ENCODE peak calls at places on chromosomes 16 and 17, in four cellular contexts. H is cardiac fibroblast, J is Peyer's patch, T is PC-3. K is an unnamed sample.

GRCh38 chr16:3020604-3021448 is 658 bp downstream of the TNFRSF12A start:
- DNase-seq in H (peak), J (peak), T (peak), K (peak)

GRCh38 chr17:31003225-31003866 is 32.5 kb downstream of the RNF135 start:
- DNase-seq in H (no peak), J (no peak), T (no peak), K (no peak)

GRCh38 chr17:3647769-3648540 is 11.4 kb downstream of the CTNS start:
- DNase-seq in H (peak), J (peak), T (peak), K (peak)

GRCh38 chr16:3654249-3654991 is at the start of gene DNASE1:
- DNase-seq in H (peak), J (peak), T (peak), K (peak)

GRCh38 chr17:60102632-60103047 is 23.9 kb upstream of the HEATR6 start:
- DNase-seq in H (peak), J (no peak), T (no peak), K (peak)

GRCh38 chr16:78551487-78552085 is 452.1 kb downstream of the WWOX start:
- DNase-seq in H (no peak), J (no peak), T (no peak), K (no peak)

GRCh38 chr17:17236295-17237025 is 508 bp downstream of the FLCN start:
- DNase-seq in H (peak), J (peak), T (peak), K (peak)

GRCh38 chr17:60390881-60391418 is 983 bp downstream of the USP32 start:
- DNase-seq in H (peak), J (peak), T (peak), K (peak)

GRCh38 chr17:77963441-77963840 is 4.9 kb downstream of the TNRC6C start:
- DNase-seq in H (peak), J (no peak), T (no peak), K (peak)

GRCh38 chr17:35448214-35448898 is at the start of gene SLFN13:
- DNase-seq in H (peak), J (peak), T (peak), K (peak)

GRCh38 chr16:57367111-57367752 is 5.1 kb upstream of the CX3CL1 start:
- DNase-seq in H (peak), J (no peak), T (peak), K (peak)

GRCh38 chr16:55487048-55487803 is 8.2 kb downstream of the MMP2 start:
- DNase-seq in H (peak), J (no peak), T (no peak), K (no peak)

GRCh38 chr16:54281535-54282201 is 4.9 kb downstream of the IRX3 start:
- DNase-seq in H (no peak), J (no peak), T (no peak), K (no peak)

GRCh38 chr17:47970725-47971511 is at the start of gene CDK5RAP3:
- DNase-seq in H (peak), J (peak), T (peak), K (peak)

GRCh38 chr16:52171481-52171880 is 375.5 kb downstream of the TOX3 start:
- DNase-seq in H (no peak), J (no peak), T (no peak), K (no peak)

GRCh38 chr17:40820228-40820838 is 2.1 kb downstream of the KRT10 start:
- DNase-seq in H (no peak), J (no peak), T (no peak), K (no peak)

GRCh38 chr17:13874817-13875216 is 194.5 kb upstream of the COX10 start:
- DNase-seq in H (no peak), J (no peak), T (no peak), K (no peak)

GRCh38 chr16:81697321-81697885 is 81.7 kb upstream of the PLCG2 start:
- DNase-seq in H (peak), J (peak), T (peak), K (peak)

GRCh38 chr17:68840073-68840472 is 115.1 kb downstream of the ABCA8 start:
- DNase-seq in H (no peak), J (no peak), T (no peak), K (no peak)

GRCh38 chr16:4801962-4802658 is at the start of gene ROGDI:
- DNase-seq in H (peak), J (peak), T (peak), K (peak)

GRCh38 chr17:14510136-14510535 is 209.3 kb downstream of the HS3ST3B1 start:
- DNase-seq in H (no peak), J (no peak), T (no peak), K (no peak)

GRCh38 chr17:39809221-39809620 is 54.9 kb downstream of the IKZF3 start:
- DNase-seq in H (no peak), J (no peak), T (no peak), K (no peak)

GRCh38 chr17:81514735-81515529 is 2.3 kb upstream of the ACTG1 start:
- DNase-seq in H (peak), J (peak), T (peak), K (peak)

GRCh38 chr17:64978138-64978537 is 58.9 kb upstream of the LRRC37A3 start:
- DNase-seq in H (no peak), J (no peak), T (no peak), K (no peak)

GRCh38 chr17:42142371-42142896 is 12.4 kb downstream of the RAB5C start:
- DNase-seq in H (peak), J (no peak), T (no peak), K (no peak)

GRCh38 chr16:12406840-12407690 is 396.6 kb downstream of the CPPED1 start:
- DNase-seq in H (peak), J (no peak), T (peak), K (peak)

GRCh38 chr17:72719582-72720493 is 372.6 kb downstream of the SLC39A11 start:
- DNase-seq in H (no peak), J (no peak), T (no peak), K (peak)

GRCh38 chr16:80746231-80746630 is 58.2 kb downstream of the CDYL2 start:
- DNase-seq in H (no peak), J (no peak), T (no peak), K (no peak)

GRCh38 chr17:72806011-72806410 is 286.5 kb downstream of the SLC39A11 start:
- DNase-seq in H (no peak), J (no peak), T (no peak), K (no peak)

GRCh38 chr16:25877103-25877502 is 185.3 kb downstream of the HS3ST4 start:
- DNase-seq in H (no peak), J (no peak), T (no peak), K (no peak)

GRCh38 chr17:18257747-18258355 is 687 bp downstream of the FLII start:
- DNase-seq in H (peak), J (peak), T (peak), K (peak)

GRCh38 chr17:47315451-47316266 is 8.1 kb upstream of the EFCAB13 start:
- DNase-seq in H (peak), J (no peak), T (peak), K (peak)

GRCh38 chr17:80604007-80604728 is 59.5 kb downstream of the RPTOR start:
- DNase-seq in H (no peak), J (no peak), T (no peak), K (no peak)

GRCh38 chr16:24524855-24525652 is 14.3 kb upstream of the RBBP6 start:
- DNase-seq in H (no peak), J (no peak), T (no peak), K (no peak)

GRCh38 chr16:61813339-61813738 is 222.9 kb downstream of the CDH8 start:
- DNase-seq in H (no peak), J (no peak), T (no peak), K (no peak)

GRCh38 chr16:2827831-2828520 is 2.1 kb upstream of the ZG16B start:
- DNase-seq in H (no peak), J (peak), T (no peak), K (no peak)

GRCh38 chr16:71628810-71629209 is 2.8 kb downstream of the MARVELD3 start:
- DNase-seq in H (peak), J (no peak), T (peak), K (peak)

DNA sequence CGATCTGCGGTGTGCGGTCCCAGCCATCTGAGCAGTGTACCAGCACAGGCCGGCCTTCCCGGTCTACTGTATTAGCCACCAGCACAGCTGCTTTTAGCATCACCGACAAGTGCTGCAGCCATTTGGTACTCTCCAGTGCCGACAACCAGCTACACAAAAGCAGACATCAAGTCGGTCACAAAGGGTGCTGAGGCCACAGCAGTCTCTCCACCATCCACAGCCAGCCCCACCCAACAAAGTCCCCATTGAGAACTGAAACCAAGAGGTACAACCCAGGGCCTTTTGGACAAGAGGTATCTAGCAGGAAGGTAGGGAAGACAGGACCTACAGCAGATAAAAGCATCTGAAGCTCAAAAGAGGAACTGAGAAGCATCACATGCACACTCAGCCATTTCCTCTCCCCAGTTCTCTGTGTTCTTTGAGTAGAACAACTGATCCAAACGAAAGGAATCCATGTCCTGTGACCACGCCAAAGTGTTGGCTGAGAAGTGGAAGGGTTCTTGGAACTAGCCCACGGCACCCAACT is 9.5 kb downstream of the MTMR4 start:
- DNase-seq in H (no peak), J (no peak), T (no peak), K (no peak)
- H3K4me3 ChIP-seq in H (no peak), J (no peak), T (no peak), K (no peak)

GRCh38 chr16:86196687-86197391 is 297.9 kb downstream of the IRF8 start:
- DNase-seq in H (no peak), J (no peak), T (no peak), K (no peak)

GRCh38 chr16:86195863-86196630 is 297.1 kb downstream of the IRF8 start:
- DNase-seq in H (no peak), J (no peak), T (no peak), K (no peak)

GRCh38 chr16:86191663-86192062 is 292.7 kb downstream of the IRF8 start:
- DNase-seq in H (no peak), J (no peak), T (no peak), K (no peak)

GRCh38 chr16:86189934-86190333 is 291.0 kb downstream of the IRF8 start:
- DNase-seq in H (no peak), J (no peak), T (no peak), K (no peak)

DNA sequence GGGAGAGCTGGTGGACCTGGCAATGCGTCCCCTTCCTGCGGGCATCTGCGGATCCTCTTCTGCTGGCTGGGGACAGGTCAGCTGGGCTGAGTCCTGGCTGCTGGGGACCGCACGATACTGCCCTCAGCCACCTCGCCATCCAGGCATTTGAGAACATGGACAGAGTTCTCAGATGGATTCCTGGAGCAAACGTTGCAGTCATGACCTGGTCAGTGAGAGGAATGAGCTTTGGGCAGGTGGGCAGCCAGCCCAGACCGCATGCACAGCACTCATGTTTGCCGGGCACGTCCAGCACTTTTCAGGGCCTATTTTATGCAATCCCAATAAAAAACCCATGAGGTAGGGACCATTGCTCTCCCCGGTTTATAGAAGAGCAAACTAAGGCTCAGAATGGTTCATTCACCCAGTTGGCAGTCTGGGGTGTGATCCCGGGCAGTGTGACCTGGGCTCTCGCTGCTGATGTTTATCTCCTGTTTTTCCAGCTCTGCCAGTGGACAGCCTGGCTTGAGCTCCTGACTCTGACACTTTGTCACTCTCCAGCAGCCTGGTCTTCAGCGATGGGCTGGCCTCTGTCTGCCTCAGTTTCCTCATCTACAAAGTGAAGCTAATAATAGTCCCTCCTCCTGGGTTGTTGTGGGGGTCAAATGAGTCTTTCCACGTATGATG is 294.7 kb downstream of the IRF8 start:
- DNase-seq in H (no peak), J (no peak), T (no peak), K (no peak)
- H3K4me3 ChIP-seq in H (no peak), J (no peak), T (no peak), K (no peak)

GRCh38 chr17:1029196-1029911 is 32.4 kb downstream of the TIMM22 start:
- DNase-seq in H (peak), J (no peak), T (no peak), K (no peak)
- H3K4me3 ChIP-seq in H (no peak), J (peak), T (no peak), K (no peak)

DNA sequence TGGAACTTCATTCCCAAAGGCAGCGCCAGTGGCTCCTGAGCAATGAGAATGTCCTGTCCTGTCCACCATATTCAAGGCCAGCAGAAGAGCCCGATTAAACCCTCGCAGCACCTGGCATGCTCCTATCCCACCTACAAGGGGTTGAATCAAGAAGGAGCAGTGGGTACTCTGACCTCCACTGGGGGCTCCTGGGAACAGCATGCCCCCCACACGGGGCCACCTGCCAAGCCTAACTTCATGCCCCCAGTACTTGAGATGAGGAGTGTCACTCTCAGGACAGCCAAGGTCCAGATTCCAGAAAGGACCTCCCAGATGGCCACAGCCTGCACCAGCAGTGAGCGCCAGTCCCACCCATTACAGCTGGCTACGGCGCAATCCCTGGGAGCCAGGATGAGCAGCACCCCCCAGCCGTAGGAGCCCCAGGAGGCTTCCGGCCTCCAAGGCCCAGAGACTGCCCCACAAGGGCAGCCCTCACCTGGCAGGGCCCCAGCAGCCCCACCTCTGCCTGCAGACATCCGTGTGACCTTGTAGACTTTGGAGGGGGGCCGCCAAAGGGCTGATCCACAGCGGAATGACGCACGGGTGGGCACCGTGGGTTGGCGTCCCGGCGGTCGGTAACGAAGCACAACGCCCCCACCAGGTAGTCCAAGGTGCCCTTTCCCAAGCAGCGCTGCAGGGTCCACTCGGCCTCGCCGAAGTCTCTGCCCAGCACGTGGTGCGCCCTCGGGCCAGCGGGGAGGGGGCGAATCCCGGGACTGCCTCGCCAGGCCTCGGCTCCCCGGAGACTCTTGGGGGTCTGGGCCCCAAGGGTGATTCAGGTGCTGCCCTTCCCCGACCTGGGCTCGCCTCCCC is 1.0 kb upstream of the MPDU1 start:
- DNase-seq in H (no peak), J (no peak), T (no peak), K (no peak)
- H3K4me3 ChIP-seq in H (peak), J (peak), T (no peak), K (peak)